ENCODE peak calls at places on chromosome 2, in seven cellular contexts. K is upper lobe of left lung, W is tibial nerve, Z is GM12878, M is transverse colon, R is SK-N-SH, Q is A549. L is an unnamed sample. For H3K9me3, the result is how much of the 10 kb centered on the place peaks cover.

GRCh38 chr2:127061377-127062273 is 45.3 kb downstream of the BIN1 start:
- DNase-seq in K (peak), W (no peak), Z (no peak), M (no peak), R (no peak), Q (no peak), L (no peak)

GRCh38 chr2:184611221-184612085 is 13.1 kb downstream of the ZNF804A start:
- DNase-seq in K (no peak), W (no peak), Z (no peak), M (no peak), R (peak), Q (no peak), L (no peak)

GRCh38 chr2:54606393-54606973 is 117.0 kb upstream of the EML6 start:
- DNase-seq in K (no peak), W (no peak), Z (no peak), M (no peak), R (no peak), Q (no peak), L (no peak)

GRCh38 chr2:173448938-173449471 is 94.3 kb downstream of the CDCA7 start:
- DNase-seq in K (peak), W (no peak), Z (peak), M (peak), R (peak), Q (peak), L (peak)

GRCh38 chr2:65045651-65046050 is 10.6 kb upstream of the CEP68 start:
- DNase-seq in K (no peak), W (no peak), Z (no peak), M (no peak), R (no peak), Q (no peak), L (no peak)

GRCh38 chr2:98761267-98761781 is 30.4 kb upstream of the MGAT4A start:
- DNase-seq in K (peak), W (no peak), Z (no peak), M (no peak), R (no peak), Q (no peak), L (no peak)

GRCh38 chr2:237968048-237968862 is 1.4 kb downstream of the UBE2F start:
- DNase-seq in K (no peak), W (no peak), Z (peak), M (peak), R (peak), Q (peak), L (no peak)

GRCh38 chr2:102770506-102770905 is 8.7 kb downstream of the TMEM182 start:
- DNase-seq in K (no peak), W (no peak), Z (no peak), M (no peak), R (no peak), Q (no peak), L (no peak)

GRCh38 chr2:71679481-71679880 is 226.1 kb downstream of the DYSF start:
- DNase-seq in K (no peak), W (no peak), Z (no peak), M (no peak), R (no peak), Q (no peak), L (no peak)

GRCh38 chr2:143629344-143629743 is 500.1 kb downstream of the ARHGAP15 start:
- DNase-seq in K (no peak), W (no peak), Z (no peak), M (no peak), R (no peak), Q (no peak), L (no peak)

GRCh38 chr2:121605820-121606733 is 43.2 kb downstream of the CLASP1 start:
- DNase-seq in K (no peak), W (no peak), Z (no peak), M (no peak), R (peak), Q (no peak), L (no peak)

GRCh38 chr2:100957971-100958653 is 44.0 kb upstream of the RPL31 start:
- DNase-seq in K (no peak), W (no peak), Z (no peak), M (no peak), R (no peak), Q (no peak), L (peak)

GRCh38 chr2:164954954-164955701 is at the start of gene SLC38A11:
- DNase-seq in K (peak), W (no peak), Z (no peak), M (peak), R (peak), Q (no peak), L (peak)

GRCh38 chr2:170932166-170932565 is 3.1 kb downstream of the GORASP2 start:
- DNase-seq in K (no peak), W (no peak), Z (no peak), M (no peak), R (no peak), Q (no peak), L (no peak)

GRCh38 chr2:38601463-38602135 is 1.1 kb downstream of the HNRNPLL start:
- DNase-seq in K (no peak), W (no peak), Z (no peak), M (no peak), R (peak), Q (no peak), L (no peak)

GRCh38 chr2:77521931-77522470 is at the start of gene LRRTM4:
- DNase-seq in K (no peak), W (no peak), Z (no peak), M (no peak), R (peak), Q (peak), L (no peak)

GRCh38 chr2:230267556-230267955 is 42.0 kb downstream of the SP140 start:
- DNase-seq in K (no peak), W (no peak), Z (peak), M (no peak), R (no peak), Q (no peak), L (no peak)

GRCh38 chr2:173106959-173107628 is 31.4 kb downstream of the MAP3K20 start:
- DNase-seq in K (no peak), W (no peak), Z (no peak), M (no peak), R (no peak), Q (no peak), L (no peak)

GRCh38 chr2:11543337-11544216 is 9.7 kb downstream of the GREB1 start:
- DNase-seq in K (no peak), W (no peak), Z (no peak), M (no peak), R (no peak), Q (no peak), L (no peak)

GRCh38 chr2:234289789-234290188 is 207.1 kb downstream of the ARL4C start:
- DNase-seq in K (no peak), W (no peak), Z (no peak), M (no peak), R (no peak), Q (peak), L (no peak)

GRCh38 chr2:39093208-39093898 is 27.5 kb downstream of the SOS1 start:
- DNase-seq in K (no peak), W (no peak), Z (no peak), M (no peak), R (peak), Q (no peak), L (no peak)

GRCh38 chr2:167489307-167489706 is 601.0 kb downstream of the XIRP2 start:
- DNase-seq in K (no peak), W (no peak), Z (no peak), M (no peak), R (no peak), Q (no peak), L (no peak)

GRCh38 chr2:240913810-240914644 is 7.9 kb downstream of the CROCC2 start:
- DNase-seq in K (peak), W (peak), Z (no peak), M (peak), R (peak), Q (peak), L (peak)

GRCh38 chr2:241653210-241653750 is 15.8 kb downstream of the ATG4B start:
- DNase-seq in K (no peak), W (no peak), Z (no peak), M (no peak), R (no peak), Q (no peak), L (no peak)

GRCh38 chr2:138615257-138615656 is 113.7 kb downstream of the SPOPL start:
- DNase-seq in K (no peak), W (no peak), Z (no peak), M (no peak), R (no peak), Q (peak), L (no peak)

GRCh38 chr2:47260971-47261370 is 105.9 kb upstream of the STPG4 start:
- DNase-seq in K (no peak), W (no peak), Z (no peak), M (no peak), R (no peak), Q (no peak), L (no peak)

GRCh38 chr2:105522645-105523044 is 123.8 kb upstream of the FHL2 start:
- DNase-seq in K (no peak), W (no peak), Z (no peak), M (no peak), R (no peak), Q (no peak), L (no peak)
- TF ChIP-seq EP300 in K (no peak), W (no peak), Z (no peak), M (no peak), R (no peak), Q (no peak), L (no peak)

GRCh38 chr2:48901015-48901343 is 145.5 kb upstream of the LHCGR start:
- DNase-seq in K (no peak), W (no peak), Z (no peak), M (no peak), R (no peak), Q (no peak), L (no peak)
- H3K4me3 ChIP-seq in K (no peak), W (no peak), Z (no peak), M (no peak), R (no peak), Q (no peak), L (no peak)

DNA sequence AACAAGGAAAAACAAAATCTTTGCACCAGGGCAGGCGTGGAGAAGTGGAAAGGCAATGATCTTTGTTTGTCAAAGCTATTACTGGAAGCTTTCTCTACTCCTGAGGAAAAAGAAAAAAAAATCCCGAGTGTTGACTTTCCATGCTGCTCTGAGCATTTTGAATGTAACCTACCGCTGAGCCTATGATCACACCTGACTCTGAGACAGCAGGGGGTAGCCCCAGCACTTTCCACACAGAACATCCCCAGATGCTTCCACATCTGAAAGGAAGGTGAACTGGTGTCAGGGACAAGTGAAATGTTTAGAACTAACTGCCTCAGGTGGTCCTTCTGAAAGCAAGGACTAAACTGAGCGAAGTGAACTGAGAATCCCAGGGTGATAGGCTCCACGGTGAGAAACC is 1315.1 kb upstream of the DDX18 start:
- DNase-seq in K (no peak), W (no peak), Z (no peak), M (no peak), R (no peak), Q (no peak), L (no peak)
- H3K9me3 ChIP-seq in K (under half), W (under half), Z (under half), M (under half), R (under half), Q (under half), L (under half)

GRCh38 chr2:19003554-19003953 is 354.9 kb downstream of the OSR1 start:
- DNase-seq in K (no peak), W (no peak), Z (no peak), M (no peak), R (no peak), Q (no peak), L (no peak)

DNA sequence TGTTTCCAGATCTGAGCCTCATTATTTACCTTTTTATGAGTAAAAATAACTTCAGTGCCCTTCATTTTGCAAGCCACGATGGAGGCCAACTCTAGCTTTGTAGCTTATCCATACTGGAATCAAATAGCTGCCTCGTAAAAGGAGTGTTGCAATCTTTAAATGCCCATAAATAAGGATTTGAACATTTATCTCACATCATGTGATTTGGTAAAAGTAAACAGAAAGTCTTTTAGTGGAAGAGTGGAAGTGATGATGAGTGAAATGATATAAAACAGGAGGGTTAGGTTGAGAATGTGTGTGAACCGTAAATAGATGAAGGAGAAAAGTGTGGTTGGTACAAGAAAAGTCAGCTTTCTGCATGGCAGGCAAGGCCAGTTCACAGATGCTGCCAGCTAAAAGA is 348.9 kb downstream of the OSR1 start:
- DNase-seq in K (no peak), W (no peak), Z (no peak), M (no peak), R (no peak), Q (peak), L (no peak)
- TF ChIP-seq EP300 in K (no peak), W (no peak), Z (no peak), M (no peak), R (no peak), Q (no peak), L (no peak)

GRCh38 chr2:140057928-140058327 is 1277.7 kb upstream of the NXPH2 start:
- DNase-seq in K (no peak), W (no peak), Z (no peak), M (no peak), R (no peak), Q (no peak), L (no peak)
- H3K4me3 ChIP-seq in K (no peak), W (no peak), Z (no peak), M (no peak), R (no peak), Q (no peak), L (no peak)

DNA sequence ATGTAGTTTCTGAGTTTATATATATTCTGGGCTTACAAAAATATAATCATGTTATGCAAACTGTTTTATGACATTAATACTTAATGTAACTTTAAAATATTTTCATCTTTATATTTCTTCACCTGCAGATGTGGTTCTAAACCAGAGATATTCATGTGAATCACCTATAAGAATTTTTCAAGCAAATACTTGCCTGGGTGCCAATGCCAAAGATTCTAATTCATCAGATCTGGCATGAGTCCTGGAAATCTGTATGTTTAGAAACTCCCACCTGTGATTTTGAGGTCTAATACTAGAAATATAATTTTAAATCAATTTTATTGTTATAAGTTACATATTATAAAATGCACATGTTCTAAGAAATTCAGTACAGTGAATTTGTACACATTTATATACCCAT is 19.9 kb upstream of the DNAH6 start:
- DNase-seq in K (no peak), W (no peak), Z (no peak), M (no peak), R (no peak), Q (no peak), L (no peak)
- H3K9me3 ChIP-seq in K (under half), W (under half), Z (under half), M (under half), R (under half), Q (under half), L (under half)